ENCODE peak calls at places on chromosomes 13 and 19, in seven cellular contexts. One of them, this sample, is unnamed.

GRCh38 chr19:32232449-32232848 is 113.0 kb upstream of the ZNF507 start:
- DNase-seq in SK-N-SH: no peak
- DNase-seq in activated naive CD8-positive, alpha-beta T cell treated with anti-CD3 and anti-CD28 coated beads, Interleukin-2, amount 50 U/mL, for 24 hours: no peak
- DNase-seq in lung microvascular endothelial cell: no peak
- DNase-seq in C1 segment of cervical spinal cord: no peak
- DNase-seq in activated CD8-positive, alpha-beta memory T cell treated with anti-CD3 and anti-CD28 coated beads for 48 hours: no peak
- DNase-seq in activated CD4-positive, alpha-beta T cell treated with anti-CD3 and anti-CD28 coated beads, Interleukin-2, amount 50 U/mL, for 1 hour: no peak
- DNase-seq in this sample: no peak

GRCh38 chr13:39159393-39159792 is 121.1 kb downstream of the NHLRC3 start:
- DNase-seq in SK-N-SH: no peak
- DNase-seq in activated naive CD8-positive, alpha-beta T cell treated with anti-CD3 and anti-CD28 coated beads, Interleukin-2, amount 50 U/mL, for 24 hours: no peak
- DNase-seq in lung microvascular endothelial cell: peak; percentile 37
- DNase-seq in C1 segment of cervical spinal cord: no peak
- DNase-seq in activated CD8-positive, alpha-beta memory T cell treated with anti-CD3 and anti-CD28 coated beads for 48 hours: no peak
- DNase-seq in activated CD4-positive, alpha-beta T cell treated with anti-CD3 and anti-CD28 coated beads, Interleukin-2, amount 50 U/mL, for 1 hour: no peak
- DNase-seq in this sample: no peak

GRCh38 chr19:21109116-21109515 is 27.1 kb downstream of the ZNF714 start:
- DNase-seq in SK-N-SH: no peak
- DNase-seq in activated naive CD8-positive, alpha-beta T cell treated with anti-CD3 and anti-CD28 coated beads, Interleukin-2, amount 50 U/mL, for 24 hours: no peak
- DNase-seq in lung microvascular endothelial cell: no peak
- DNase-seq in C1 segment of cervical spinal cord: no peak
- DNase-seq in activated CD8-positive, alpha-beta memory T cell treated with anti-CD3 and anti-CD28 coated beads for 48 hours: no peak
- DNase-seq in activated CD4-positive, alpha-beta T cell treated with anti-CD3 and anti-CD28 coated beads, Interleukin-2, amount 50 U/mL, for 1 hour: no peak
- DNase-seq in this sample: no peak

GRCh38 chr19:45890877-45891276 is 4.9 kb upstream of the IRF2BP1 start:
- DNase-seq in SK-N-SH: no peak
- DNase-seq in activated naive CD8-positive, alpha-beta T cell treated with anti-CD3 and anti-CD28 coated beads, Interleukin-2, amount 50 U/mL, for 24 hours: no peak
- DNase-seq in lung microvascular endothelial cell: no peak
- DNase-seq in C1 segment of cervical spinal cord: no peak
- DNase-seq in activated CD8-positive, alpha-beta memory T cell treated with anti-CD3 and anti-CD28 coated beads for 48 hours: no peak
- DNase-seq in activated CD4-positive, alpha-beta T cell treated with anti-CD3 and anti-CD28 coated beads, Interleukin-2, amount 50 U/mL, for 1 hour: no peak
- DNase-seq in this sample: no peak

GRCh38 chr13:27354379-27354778 is 70.0 kb upstream of the GTF3A start:
- DNase-seq in SK-N-SH: no peak
- DNase-seq in activated naive CD8-positive, alpha-beta T cell treated with anti-CD3 and anti-CD28 coated beads, Interleukin-2, amount 50 U/mL, for 24 hours: no peak
- DNase-seq in lung microvascular endothelial cell: peak; percentile 43
- DNase-seq in C1 segment of cervical spinal cord: no peak
- DNase-seq in activated CD8-positive, alpha-beta memory T cell treated with anti-CD3 and anti-CD28 coated beads for 48 hours: no peak
- DNase-seq in activated CD4-positive, alpha-beta T cell treated with anti-CD3 and anti-CD28 coated beads, Interleukin-2, amount 50 U/mL, for 1 hour: no peak
- DNase-seq in this sample: no peak

GRCh38 chr19:51441410-51442390 is 16.6 kb downstream of the SIGLEC8 start:
- DNase-seq in SK-N-SH: no peak
- DNase-seq in activated naive CD8-positive, alpha-beta T cell treated with anti-CD3 and anti-CD28 coated beads, Interleukin-2, amount 50 U/mL, for 24 hours: peak; percentile 86
- DNase-seq in lung microvascular endothelial cell: no peak
- DNase-seq in C1 segment of cervical spinal cord: no peak
- DNase-seq in activated CD8-positive, alpha-beta memory T cell treated with anti-CD3 and anti-CD28 coated beads for 48 hours: peak; percentile 79
- DNase-seq in activated CD4-positive, alpha-beta T cell treated with anti-CD3 and anti-CD28 coated beads, Interleukin-2, amount 50 U/mL, for 1 hour: peak; percentile 68
- DNase-seq in this sample: peak; percentile 51

GRCh38 chr13:94550030-94550738 is 45.8 kb downstream of the TGDS start:
- DNase-seq in SK-N-SH: no peak
- DNase-seq in activated naive CD8-positive, alpha-beta T cell treated with anti-CD3 and anti-CD28 coated beads, Interleukin-2, amount 50 U/mL, for 24 hours: no peak
- DNase-seq in lung microvascular endothelial cell: no peak
- DNase-seq in C1 segment of cervical spinal cord: no peak
- DNase-seq in activated CD8-positive, alpha-beta memory T cell treated with anti-CD3 and anti-CD28 coated beads for 48 hours: no peak
- DNase-seq in activated CD4-positive, alpha-beta T cell treated with anti-CD3 and anti-CD28 coated beads, Interleukin-2, amount 50 U/mL, for 1 hour: no peak
- DNase-seq in this sample: no peak

GRCh38 chr13:36297259-36297599 is 385 bp downstream of the CCDC169 start:
- DNase-seq in SK-N-SH: no peak
- DNase-seq in activated naive CD8-positive, alpha-beta T cell treated with anti-CD3 and anti-CD28 coated beads, Interleukin-2, amount 50 U/mL, for 24 hours: no peak
- DNase-seq in lung microvascular endothelial cell: peak; percentile 22
- DNase-seq in C1 segment of cervical spinal cord: no peak
- DNase-seq in activated CD8-positive, alpha-beta memory T cell treated with anti-CD3 and anti-CD28 coated beads for 48 hours: no peak
- DNase-seq in activated CD4-positive, alpha-beta T cell treated with anti-CD3 and anti-CD28 coated beads, Interleukin-2, amount 50 U/mL, for 1 hour: no peak
- DNase-seq in this sample: no peak

GRCh38 chr13:51644649-51645048 is 60.4 kb downstream of the WDFY2 start:
- DNase-seq in SK-N-SH: no peak
- DNase-seq in activated naive CD8-positive, alpha-beta T cell treated with anti-CD3 and anti-CD28 coated beads, Interleukin-2, amount 50 U/mL, for 24 hours: no peak
- DNase-seq in lung microvascular endothelial cell: peak; percentile 33
- DNase-seq in C1 segment of cervical spinal cord: no peak
- DNase-seq in activated CD8-positive, alpha-beta memory T cell treated with anti-CD3 and anti-CD28 coated beads for 48 hours: no peak
- DNase-seq in activated CD4-positive, alpha-beta T cell treated with anti-CD3 and anti-CD28 coated beads, Interleukin-2, amount 50 U/mL, for 1 hour: no peak
- DNase-seq in this sample: no peak

GRCh38 chr13:25330541-25330940 is 29.1 kb downstream of the NUP58 start:
- DNase-seq in SK-N-SH: no peak
- DNase-seq in activated naive CD8-positive, alpha-beta T cell treated with anti-CD3 and anti-CD28 coated beads, Interleukin-2, amount 50 U/mL, for 24 hours: no peak
- DNase-seq in lung microvascular endothelial cell: no peak
- DNase-seq in C1 segment of cervical spinal cord: no peak
- DNase-seq in activated CD8-positive, alpha-beta memory T cell treated with anti-CD3 and anti-CD28 coated beads for 48 hours: no peak
- DNase-seq in activated CD4-positive, alpha-beta T cell treated with anti-CD3 and anti-CD28 coated beads, Interleukin-2, amount 50 U/mL, for 1 hour: no peak
- DNase-seq in this sample: no peak

GRCh38 chr19:2191456-2191931 is 27.8 kb downstream of the DOT1L start:
- DNase-seq in SK-N-SH: no peak
- DNase-seq in activated naive CD8-positive, alpha-beta T cell treated with anti-CD3 and anti-CD28 coated beads, Interleukin-2, amount 50 U/mL, for 24 hours: no peak
- DNase-seq in lung microvascular endothelial cell: no peak
- DNase-seq in C1 segment of cervical spinal cord: no peak
- DNase-seq in activated CD8-positive, alpha-beta memory T cell treated with anti-CD3 and anti-CD28 coated beads for 48 hours: no peak
- DNase-seq in activated CD4-positive, alpha-beta T cell treated with anti-CD3 and anti-CD28 coated beads, Interleukin-2, amount 50 U/mL, for 1 hour: no peak
- DNase-seq in this sample: no peak

GRCh38 chr13:103799028-103799427 is 732.8 kb upstream of the SLC10A2 start:
- DNase-seq in SK-N-SH: no peak
- DNase-seq in activated naive CD8-positive, alpha-beta T cell treated with anti-CD3 and anti-CD28 coated beads, Interleukin-2, amount 50 U/mL, for 24 hours: no peak
- DNase-seq in lung microvascular endothelial cell: no peak
- DNase-seq in C1 segment of cervical spinal cord: no peak
- DNase-seq in activated CD8-positive, alpha-beta memory T cell treated with anti-CD3 and anti-CD28 coated beads for 48 hours: no peak
- DNase-seq in activated CD4-positive, alpha-beta T cell treated with anti-CD3 and anti-CD28 coated beads, Interleukin-2, amount 50 U/mL, for 1 hour: no peak
- DNase-seq in this sample: no peak

GRCh38 chr19:5078666-5079409 is 109.9 kb downstream of the KDM4B start:
- DNase-seq in SK-N-SH: no peak
- DNase-seq in activated naive CD8-positive, alpha-beta T cell treated with anti-CD3 and anti-CD28 coated beads, Interleukin-2, amount 50 U/mL, for 24 hours: no peak
- DNase-seq in lung microvascular endothelial cell: no peak
- DNase-seq in C1 segment of cervical spinal cord: peak; percentile 63
- DNase-seq in activated CD8-positive, alpha-beta memory T cell treated with anti-CD3 and anti-CD28 coated beads for 48 hours: no peak
- DNase-seq in activated CD4-positive, alpha-beta T cell treated with anti-CD3 and anti-CD28 coated beads, Interleukin-2, amount 50 U/mL, for 1 hour: no peak
- DNase-seq in this sample: no peak

GRCh38 chr13:27053902-27054595 is 117.6 kb downstream of the USP12 start:
- DNase-seq in SK-N-SH: no peak
- DNase-seq in activated naive CD8-positive, alpha-beta T cell treated with anti-CD3 and anti-CD28 coated beads, Interleukin-2, amount 50 U/mL, for 24 hours: no peak
- DNase-seq in lung microvascular endothelial cell: no peak
- DNase-seq in C1 segment of cervical spinal cord: no peak
- DNase-seq in activated CD8-positive, alpha-beta memory T cell treated with anti-CD3 and anti-CD28 coated beads for 48 hours: no peak
- DNase-seq in activated CD4-positive, alpha-beta T cell treated with anti-CD3 and anti-CD28 coated beads, Interleukin-2, amount 50 U/mL, for 1 hour: no peak
- DNase-seq in this sample: no peak

GRCh38 chr19:52991484-52991883 is 22.2 kb upstream of the ERVV-1 start:
- DNase-seq in SK-N-SH: no peak
- DNase-seq in activated naive CD8-positive, alpha-beta T cell treated with anti-CD3 and anti-CD28 coated beads, Interleukin-2, amount 50 U/mL, for 24 hours: no peak
- DNase-seq in lung microvascular endothelial cell: peak; percentile 49
- DNase-seq in C1 segment of cervical spinal cord: no peak
- DNase-seq in activated CD8-positive, alpha-beta memory T cell treated with anti-CD3 and anti-CD28 coated beads for 48 hours: no peak
- DNase-seq in activated CD4-positive, alpha-beta T cell treated with anti-CD3 and anti-CD28 coated beads, Interleukin-2, amount 50 U/mL, for 1 hour: no peak
- DNase-seq in this sample: no peak

GRCh38 chr13:58452123-58452623 is 820.6 kb downstream of the PCDH17 start:
- DNase-seq in SK-N-SH: no peak
- DNase-seq in activated naive CD8-positive, alpha-beta T cell treated with anti-CD3 and anti-CD28 coated beads, Interleukin-2, amount 50 U/mL, for 24 hours: no peak
- DNase-seq in lung microvascular endothelial cell: no peak
- DNase-seq in C1 segment of cervical spinal cord: no peak
- DNase-seq in activated CD8-positive, alpha-beta memory T cell treated with anti-CD3 and anti-CD28 coated beads for 48 hours: no peak
- DNase-seq in activated CD4-positive, alpha-beta T cell treated with anti-CD3 and anti-CD28 coated beads, Interleukin-2, amount 50 U/mL, for 1 hour: no peak
- DNase-seq in this sample: no peak

GRCh38 chr13:46405457-46405856 is 18.4 kb upstream of the RUBCNL start:
- DNase-seq in SK-N-SH: no peak
- DNase-seq in activated naive CD8-positive, alpha-beta T cell treated with anti-CD3 and anti-CD28 coated beads, Interleukin-2, amount 50 U/mL, for 24 hours: no peak
- DNase-seq in lung microvascular endothelial cell: no peak
- DNase-seq in C1 segment of cervical spinal cord: no peak
- DNase-seq in activated CD8-positive, alpha-beta memory T cell treated with anti-CD3 and anti-CD28 coated beads for 48 hours: no peak
- DNase-seq in activated CD4-positive, alpha-beta T cell treated with anti-CD3 and anti-CD28 coated beads, Interleukin-2, amount 50 U/mL, for 1 hour: no peak
- DNase-seq in this sample: no peak

GRCh38 chr13:20411638-20412342 is 113.9 kb downstream of the CRYL1 start:
- DNase-seq in SK-N-SH: no peak
- DNase-seq in activated naive CD8-positive, alpha-beta T cell treated with anti-CD3 and anti-CD28 coated beads, Interleukin-2, amount 50 U/mL, for 24 hours: peak; percentile 43
- DNase-seq in lung microvascular endothelial cell: no peak
- DNase-seq in C1 segment of cervical spinal cord: no peak
- DNase-seq in activated CD8-positive, alpha-beta memory T cell treated with anti-CD3 and anti-CD28 coated beads for 48 hours: no peak
- DNase-seq in activated CD4-positive, alpha-beta T cell treated with anti-CD3 and anti-CD28 coated beads, Interleukin-2, amount 50 U/mL, for 1 hour: no peak
- DNase-seq in this sample: peak; percentile 43

GRCh38 chr13:92390217-92390616 is 836.4 kb upstream of the GPC6 start:
- DNase-seq in SK-N-SH: no peak
- DNase-seq in activated naive CD8-positive, alpha-beta T cell treated with anti-CD3 and anti-CD28 coated beads, Interleukin-2, amount 50 U/mL, for 24 hours: no peak
- DNase-seq in lung microvascular endothelial cell: no peak
- DNase-seq in C1 segment of cervical spinal cord: no peak
- DNase-seq in activated CD8-positive, alpha-beta memory T cell treated with anti-CD3 and anti-CD28 coated beads for 48 hours: no peak
- DNase-seq in activated CD4-positive, alpha-beta T cell treated with anti-CD3 and anti-CD28 coated beads, Interleukin-2, amount 50 U/mL, for 1 hour: no peak
- DNase-seq in this sample: no peak

GRCh38 chr19:6229216-6229913 is 50.4 kb downstream of the MLLT1 start:
- DNase-seq in SK-N-SH: no peak
- DNase-seq in activated naive CD8-positive, alpha-beta T cell treated with anti-CD3 and anti-CD28 coated beads, Interleukin-2, amount 50 U/mL, for 24 hours: no peak
- DNase-seq in lung microvascular endothelial cell: no peak
- DNase-seq in C1 segment of cervical spinal cord: no peak
- DNase-seq in activated CD8-positive, alpha-beta memory T cell treated with anti-CD3 and anti-CD28 coated beads for 48 hours: no peak
- DNase-seq in activated CD4-positive, alpha-beta T cell treated with anti-CD3 and anti-CD28 coated beads, Interleukin-2, amount 50 U/mL, for 1 hour: no peak
- DNase-seq in this sample: no peak

GRCh38 chr13:43908156-43909126 is 28.7 kb downstream of the LACC1 start:
- DNase-seq in SK-N-SH: peak; percentile 36
- DNase-seq in activated naive CD8-positive, alpha-beta T cell treated with anti-CD3 and anti-CD28 coated beads, Interleukin-2, amount 50 U/mL, for 24 hours: no peak
- DNase-seq in lung microvascular endothelial cell: peak; percentile 69
- DNase-seq in C1 segment of cervical spinal cord: no peak
- DNase-seq in activated CD8-positive, alpha-beta memory T cell treated with anti-CD3 and anti-CD28 coated beads for 48 hours: no peak
- DNase-seq in activated CD4-positive, alpha-beta T cell treated with anti-CD3 and anti-CD28 coated beads, Interleukin-2, amount 50 U/mL, for 1 hour: no peak
- DNase-seq in this sample: no peak

GRCh38 chr19:31538879-31539278 is 189.6 kb upstream of the TSHZ3 start:
- DNase-seq in SK-N-SH: no peak
- DNase-seq in activated naive CD8-positive, alpha-beta T cell treated with anti-CD3 and anti-CD28 coated beads, Interleukin-2, amount 50 U/mL, for 24 hours: no peak
- DNase-seq in lung microvascular endothelial cell: no peak
- DNase-seq in C1 segment of cervical spinal cord: no peak
- DNase-seq in activated CD8-positive, alpha-beta memory T cell treated with anti-CD3 and anti-CD28 coated beads for 48 hours: no peak
- DNase-seq in activated CD4-positive, alpha-beta T cell treated with anti-CD3 and anti-CD28 coated beads, Interleukin-2, amount 50 U/mL, for 1 hour: no peak
- DNase-seq in this sample: no peak

GRCh38 chr13:32176696-32177095 is 138.5 kb downstream of the ZAR1L start:
- DNase-seq in SK-N-SH: no peak
- DNase-seq in activated naive CD8-positive, alpha-beta T cell treated with anti-CD3 and anti-CD28 coated beads, Interleukin-2, amount 50 U/mL, for 24 hours: no peak
- DNase-seq in lung microvascular endothelial cell: no peak
- DNase-seq in C1 segment of cervical spinal cord: no peak
- DNase-seq in activated CD8-positive, alpha-beta memory T cell treated with anti-CD3 and anti-CD28 coated beads for 48 hours: no peak
- DNase-seq in activated CD4-positive, alpha-beta T cell treated with anti-CD3 and anti-CD28 coated beads, Interleukin-2, amount 50 U/mL, for 1 hour: no peak
- DNase-seq in this sample: no peak

GRCh38 chr13:74406439-74406838 is 272.2 kb upstream of the KLF12 start:
- DNase-seq in SK-N-SH: no peak
- DNase-seq in activated naive CD8-positive, alpha-beta T cell treated with anti-CD3 and anti-CD28 coated beads, Interleukin-2, amount 50 U/mL, for 24 hours: no peak
- DNase-seq in lung microvascular endothelial cell: no peak
- DNase-seq in C1 segment of cervical spinal cord: no peak
- DNase-seq in activated CD8-positive, alpha-beta memory T cell treated with anti-CD3 and anti-CD28 coated beads for 48 hours: no peak
- DNase-seq in activated CD4-positive, alpha-beta T cell treated with anti-CD3 and anti-CD28 coated beads, Interleukin-2, amount 50 U/mL, for 1 hour: no peak
- DNase-seq in this sample: no peak

GRCh38 chr13:110713981-110714797 is 689 bp downstream of the ING1 start:
- DNase-seq in SK-N-SH: peak; percentile 56
- DNase-seq in activated naive CD8-positive, alpha-beta T cell treated with anti-CD3 and anti-CD28 coated beads, Interleukin-2, amount 50 U/mL, for 24 hours: peak; percentile 72
- DNase-seq in lung microvascular endothelial cell: peak; percentile 55
- DNase-seq in C1 segment of cervical spinal cord: peak; percentile 76
- DNase-seq in activated CD8-positive, alpha-beta memory T cell treated with anti-CD3 and anti-CD28 coated beads for 48 hours: no peak
- DNase-seq in activated CD4-positive, alpha-beta T cell treated with anti-CD3 and anti-CD28 coated beads, Interleukin-2, amount 50 U/mL, for 1 hour: peak; percentile 78
- DNase-seq in this sample: no peak

GRCh38 chr19:1252818-1253513 is 4.6 kb downstream of the MIDN start:
- DNase-seq in SK-N-SH: peak; percentile 69
- DNase-seq in activated naive CD8-positive, alpha-beta T cell treated with anti-CD3 and anti-CD28 coated beads, Interleukin-2, amount 50 U/mL, for 24 hours: peak; percentile 88
- DNase-seq in lung microvascular endothelial cell: peak; percentile 82
- DNase-seq in C1 segment of cervical spinal cord: peak; percentile 99
- DNase-seq in activated CD8-positive, alpha-beta memory T cell treated with anti-CD3 and anti-CD28 coated beads for 48 hours: no peak
- DNase-seq in activated CD4-positive, alpha-beta T cell treated with anti-CD3 and anti-CD28 coated beads, Interleukin-2, amount 50 U/mL, for 1 hour: peak; percentile 73
- DNase-seq in this sample: no peak

GRCh38 chr13:45276887-45277286 is 64.1 kb downstream of the TPT1 start:
- DNase-seq in SK-N-SH: no peak
- DNase-seq in activated naive CD8-positive, alpha-beta T cell treated with anti-CD3 and anti-CD28 coated beads, Interleukin-2, amount 50 U/mL, for 24 hours: no peak
- DNase-seq in lung microvascular endothelial cell: no peak
- DNase-seq in C1 segment of cervical spinal cord: no peak
- DNase-seq in activated CD8-positive, alpha-beta memory T cell treated with anti-CD3 and anti-CD28 coated beads for 48 hours: no peak
- DNase-seq in activated CD4-positive, alpha-beta T cell treated with anti-CD3 and anti-CD28 coated beads, Interleukin-2, amount 50 U/mL, for 1 hour: no peak
- DNase-seq in this sample: no peak

GRCh38 chr13:31172535-31172934 is 10.8 kb upstream of the HSPH1 start:
- DNase-seq in SK-N-SH: no peak
- DNase-seq in activated naive CD8-positive, alpha-beta T cell treated with anti-CD3 and anti-CD28 coated beads, Interleukin-2, amount 50 U/mL, for 24 hours: no peak
- DNase-seq in lung microvascular endothelial cell: peak; percentile 96
- DNase-seq in C1 segment of cervical spinal cord: no peak
- DNase-seq in activated CD8-positive, alpha-beta memory T cell treated with anti-CD3 and anti-CD28 coated beads for 48 hours: no peak
- DNase-seq in activated CD4-positive, alpha-beta T cell treated with anti-CD3 and anti-CD28 coated beads, Interleukin-2, amount 50 U/mL, for 1 hour: no peak
- DNase-seq in this sample: no peak

GRCh38 chr19:38394488-38394887 is 6.0 kb downstream of the SPRED3 start:
- DNase-seq in SK-N-SH: no peak
- DNase-seq in activated naive CD8-positive, alpha-beta T cell treated with anti-CD3 and anti-CD28 coated beads, Interleukin-2, amount 50 U/mL, for 24 hours: peak; percentile 82
- DNase-seq in lung microvascular endothelial cell: peak; percentile 56
- DNase-seq in C1 segment of cervical spinal cord: no peak
- DNase-seq in activated CD8-positive, alpha-beta memory T cell treated with anti-CD3 and anti-CD28 coated beads for 48 hours: peak; percentile 60
- DNase-seq in activated CD4-positive, alpha-beta T cell treated with anti-CD3 and anti-CD28 coated beads, Interleukin-2, amount 50 U/mL, for 1 hour: peak; percentile 64
- DNase-seq in this sample: no peak

This sample was measured in GM18507.